ENCODE peak calls at places on chromosomes 7 and 10, in ten cellular contexts. One of them, this sample, is unnamed.

GRCh38 chr10:124588736-124589451 is 127.3 kb downstream of the LHPP start:
- DNase-seq in sciatic nerve: no peak
- DNase-seq in cerebellum: peak; percentile 77
- DNase-seq in Daoy: no peak
- DNase-seq in amniotic stem cell: no peak
- DNase-seq in AML-193: no peak
- DNase-seq in astrocyte of the spinal cord: no peak
- DNase-seq in stimulated activated CD4-positive, alpha-beta T cell treated with anti-CD3 and anti-CD28 coated beads, Interleukin-15, amount 100 ng/mL, for 1 hour: no peak
- DNase-seq in neural progenitor cell: no peak
- DNase-seq in SJSA1: no peak
- DNase-seq in this sample: peak; percentile 64

GRCh38 chr10:108375691-108376090 is 1211.2 kb upstream of the SORCS1 start:
- DNase-seq in sciatic nerve: no peak
- DNase-seq in cerebellum: no peak
- DNase-seq in Daoy: no peak
- DNase-seq in amniotic stem cell: no peak
- DNase-seq in AML-193: no peak
- DNase-seq in astrocyte of the spinal cord: no peak
- DNase-seq in stimulated activated CD4-positive, alpha-beta T cell treated with anti-CD3 and anti-CD28 coated beads, Interleukin-15, amount 100 ng/mL, for 1 hour: no peak
- DNase-seq in neural progenitor cell: no peak
- DNase-seq in SJSA1: no peak
- DNase-seq in this sample: no peak

GRCh38 chr7:55590517-55591281 is 18.4 kb upstream of the VOPP1 start:
- DNase-seq in sciatic nerve: no peak
- DNase-seq in cerebellum: no peak
- DNase-seq in Daoy: no peak
- DNase-seq in amniotic stem cell: no peak
- DNase-seq in AML-193: no peak
- DNase-seq in astrocyte of the spinal cord: no peak
- DNase-seq in stimulated activated CD4-positive, alpha-beta T cell treated with anti-CD3 and anti-CD28 coated beads, Interleukin-15, amount 100 ng/mL, for 1 hour: no peak
- DNase-seq in neural progenitor cell: no peak
- DNase-seq in SJSA1: no peak
- DNase-seq in this sample: no peak

GRCh38 chr10:6778992-6779701 is 199.1 kb upstream of the PRKCQ start:
- DNase-seq in sciatic nerve: no peak
- DNase-seq in cerebellum: no peak
- DNase-seq in Daoy: peak; percentile 95
- DNase-seq in amniotic stem cell: peak; percentile 94
- DNase-seq in AML-193: no peak
- DNase-seq in astrocyte of the spinal cord: peak; percentile 95
- DNase-seq in stimulated activated CD4-positive, alpha-beta T cell treated with anti-CD3 and anti-CD28 coated beads, Interleukin-15, amount 100 ng/mL, for 1 hour: no peak
- DNase-seq in neural progenitor cell: no peak
- DNase-seq in SJSA1: peak; percentile 97
- DNase-seq in this sample: no peak

GRCh38 chr10:103618575-103619423 is 125.3 kb downstream of the NEURL1 start:
- DNase-seq in sciatic nerve: no peak
- DNase-seq in cerebellum: peak; percentile 74
- DNase-seq in Daoy: no peak
- DNase-seq in amniotic stem cell: no peak
- DNase-seq in AML-193: peak; percentile 27
- DNase-seq in astrocyte of the spinal cord: no peak
- DNase-seq in stimulated activated CD4-positive, alpha-beta T cell treated with anti-CD3 and anti-CD28 coated beads, Interleukin-15, amount 100 ng/mL, for 1 hour: no peak
- DNase-seq in neural progenitor cell: no peak
- DNase-seq in SJSA1: no peak
- DNase-seq in this sample: no peak

GRCh38 chr7:28607179-28607578 is 194.9 kb downstream of the CREB5 start:
- DNase-seq in sciatic nerve: no peak
- DNase-seq in cerebellum: no peak
- DNase-seq in Daoy: peak; percentile 13
- DNase-seq in amniotic stem cell: no peak
- DNase-seq in AML-193: no peak
- DNase-seq in astrocyte of the spinal cord: no peak
- DNase-seq in stimulated activated CD4-positive, alpha-beta T cell treated with anti-CD3 and anti-CD28 coated beads, Interleukin-15, amount 100 ng/mL, for 1 hour: no peak
- DNase-seq in neural progenitor cell: no peak
- DNase-seq in SJSA1: no peak
- DNase-seq in this sample: peak; percentile 34

GRCh38 chr7:112946350-112946749 is 140.3 kb downstream of the GPR85 start:
- DNase-seq in sciatic nerve: no peak
- DNase-seq in cerebellum: no peak
- DNase-seq in Daoy: peak; percentile 19
- DNase-seq in amniotic stem cell: no peak
- DNase-seq in AML-193: no peak
- DNase-seq in astrocyte of the spinal cord: no peak
- DNase-seq in stimulated activated CD4-positive, alpha-beta T cell treated with anti-CD3 and anti-CD28 coated beads, Interleukin-15, amount 100 ng/mL, for 1 hour: no peak
- DNase-seq in neural progenitor cell: no peak
- DNase-seq in SJSA1: no peak
- DNase-seq in this sample: no peak

GRCh38 chr7:94061316-94061715 is 57.2 kb upstream of the BET1 start:
- DNase-seq in sciatic nerve: no peak
- DNase-seq in cerebellum: no peak
- DNase-seq in Daoy: peak; percentile 17
- DNase-seq in amniotic stem cell: no peak
- DNase-seq in AML-193: no peak
- DNase-seq in astrocyte of the spinal cord: no peak
- DNase-seq in stimulated activated CD4-positive, alpha-beta T cell treated with anti-CD3 and anti-CD28 coated beads, Interleukin-15, amount 100 ng/mL, for 1 hour: no peak
- DNase-seq in neural progenitor cell: no peak
- DNase-seq in SJSA1: no peak
- DNase-seq in this sample: no peak

This sample was measured in NCI-H510A.